ENCODE peak calls at places on chromosomes 6 and 20, in four cellular contexts. One of them, this sample, is unnamed.

GRCh38 chr6:66735106-66735890 is 1028.3 kb upstream of the EYS start:
- DNase-seq in natural killer cell: no peak
- DNase-seq in NB4: peak
- DNase-seq in neural crest cell: no peak
- DNase-seq in this sample: no peak

GRCh38 chr6:33812669-33813068 is 8.9 kb upstream of the MLN start:
- DNase-seq in natural killer cell: peak
- DNase-seq in NB4: peak
- DNase-seq in neural crest cell: peak
- DNase-seq in this sample: no peak

GRCh38 chr6:36075656-36076055 is 48.0 kb downstream of the MAPK14 start:
- DNase-seq in natural killer cell: no peak
- DNase-seq in NB4: peak
- DNase-seq in neural crest cell: no peak
- DNase-seq in this sample: no peak

GRCh38 chr6:6841571-6841970 is 253.1 kb downstream of the LY86 start:
- DNase-seq in natural killer cell: no peak
- DNase-seq in NB4: peak
- DNase-seq in neural crest cell: no peak
- DNase-seq in this sample: no peak

GRCh38 chr6:18990313-18990978 is 603.3 kb downstream of the RNF144B start:
- DNase-seq in natural killer cell: no peak
- DNase-seq in NB4: peak
- DNase-seq in neural crest cell: peak
- DNase-seq in this sample: no peak

GRCh38 chr6:41040911-41041536 is 1.2 kb upstream of the TSPO2 start:
- DNase-seq in natural killer cell: no peak
- DNase-seq in NB4: no peak
- DNase-seq in neural crest cell: no peak
- DNase-seq in this sample: no peak

GRCh38 chr6:53860511-53860910 is 65.7 kb downstream of the LRRC1 start:
- DNase-seq in natural killer cell: no peak
- DNase-seq in NB4: no peak
- DNase-seq in neural crest cell: no peak
- DNase-seq in this sample: no peak

GRCh38 chr6:11263185-11263817 is 30.8 kb upstream of the NEDD9 start:
- DNase-seq in natural killer cell: no peak
- DNase-seq in NB4: no peak
- DNase-seq in neural crest cell: no peak
- DNase-seq in this sample: no peak

GRCh38 chr6:41367700-41368099 is 32.3 kb downstream of the NCR2 start:
- DNase-seq in natural killer cell: no peak
- DNase-seq in NB4: peak
- DNase-seq in neural crest cell: peak
- DNase-seq in this sample: no peak

GRCh38 chr6:12750416-12750815 is 33.8 kb downstream of the PHACTR1 start:
- DNase-seq in natural killer cell: no peak
- DNase-seq in NB4: no peak
- DNase-seq in neural crest cell: no peak
- DNase-seq in this sample: no peak

GRCh38 chr6:168301648-168302398 is 17.8 kb downstream of the DACT2 start:
- DNase-seq in natural killer cell: no peak
- DNase-seq in NB4: no peak
- DNase-seq in neural crest cell: no peak
- DNase-seq in this sample: no peak

GRCh38 chr6:30749554-30750378 is 5.4 kb upstream of the IER3 start:
- DNase-seq in natural killer cell: no peak
- DNase-seq in NB4: no peak
- DNase-seq in neural crest cell: no peak
- DNase-seq in this sample: no peak

GRCh38 chr20:3687655-3688054 is 5.8 kb upstream of the ADAM33 start:
- DNase-seq in natural killer cell: no peak
- DNase-seq in NB4: peak
- DNase-seq in neural crest cell: no peak
- DNase-seq in this sample: no peak

GRCh38 chr20:12047838-12048432 is 130.2 kb downstream of the BTBD3 start:
- DNase-seq in natural killer cell: no peak
- DNase-seq in NB4: no peak
- DNase-seq in neural crest cell: no peak
- DNase-seq in this sample: no peak

GRCh38 chr6:4880373-4880762 is 104.2 kb downstream of the CDYL start:
- DNase-seq in natural killer cell: no peak
- DNase-seq in NB4: no peak
- DNase-seq in neural crest cell: no peak
- DNase-seq in this sample: no peak

GRCh38 chr6:99614430-99615161 is 8.0 kb downstream of the PRDM13 start:
- DNase-seq in natural killer cell: no peak
- DNase-seq in NB4: peak
- DNase-seq in neural crest cell: no peak
- DNase-seq in this sample: no peak
- TF ChIP-seq CTCF in natural killer cell: no peak
- TF ChIP-seq CTCF in NB4: no peak
- TF ChIP-seq CTCF in neural crest cell: peak
- TF ChIP-seq CTCF in this sample: no peak

GRCh38 chr6:47451162-47451561 is 26.4 kb upstream of the CD2AP start:
- DNase-seq in natural killer cell: no peak
- DNase-seq in NB4: no peak
- DNase-seq in neural crest cell: no peak
- DNase-seq in this sample: no peak

GRCh38 chr6:47452899-47453298 is 24.7 kb upstream of the CD2AP start:
- DNase-seq in natural killer cell: no peak
- DNase-seq in NB4: no peak
- DNase-seq in neural crest cell: no peak
- DNase-seq in this sample: no peak

GRCh38 chr6:47453372-47453936 is 24.1 kb upstream of the CD2AP start:
- DNase-seq in natural killer cell: no peak
- DNase-seq in NB4: no peak
- DNase-seq in neural crest cell: no peak
- DNase-seq in this sample: no peak

GRCh38 chr6:47446974-47447373 is 30.6 kb upstream of the CD2AP start:
- DNase-seq in natural killer cell: no peak
- DNase-seq in NB4: no peak
- DNase-seq in neural crest cell: no peak
- DNase-seq in this sample: no peak

DNA sequence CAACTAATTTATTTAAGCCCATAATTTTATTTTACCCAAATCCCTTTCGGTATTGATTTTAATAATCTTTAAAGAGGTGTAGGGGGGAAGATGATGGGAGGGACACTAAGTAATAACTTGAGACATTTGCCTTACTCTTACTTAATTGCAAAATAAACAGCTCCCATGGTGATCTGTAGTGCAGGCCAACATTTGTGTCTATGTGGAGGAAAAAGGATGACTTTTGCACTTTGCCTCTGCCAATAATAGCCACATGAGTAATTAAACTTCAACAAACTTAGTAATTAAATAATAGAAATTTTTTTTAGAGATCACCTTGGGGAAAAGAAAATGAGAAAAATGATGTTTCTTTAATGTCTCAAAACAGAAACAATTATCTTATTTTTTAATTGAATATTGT is 29.9 kb upstream of the CD2AP start:
- DNase-seq in natural killer cell: no peak
- DNase-seq in NB4: no peak
- DNase-seq in neural crest cell: no peak
- DNase-seq in this sample: no peak
- TF ChIP-seq CTCF in natural killer cell: no peak
- TF ChIP-seq CTCF in NB4: no peak
- TF ChIP-seq CTCF in neural crest cell: no peak
- TF ChIP-seq CTCF in this sample: no peak

GRCh38 chr6:75076009-75076408 is 129.8 kb downstream of the COL12A1 start:
- DNase-seq in natural killer cell: no peak
- DNase-seq in NB4: no peak
- DNase-seq in neural crest cell: no peak
- DNase-seq in this sample: no peak

GRCh38 chr6:75065524-75065923 is 140.3 kb downstream of the COL12A1 start:
- DNase-seq in natural killer cell: no peak
- DNase-seq in NB4: peak
- DNase-seq in neural crest cell: no peak
- DNase-seq in this sample: no peak

GRCh38 chr6:75070244-75070643 is 135.6 kb downstream of the COL12A1 start:
- DNase-seq in natural killer cell: no peak
- DNase-seq in NB4: no peak
- DNase-seq in neural crest cell: no peak
- DNase-seq in this sample: no peak
- TF ChIP-seq CTCF in natural killer cell: no peak
- TF ChIP-seq CTCF in NB4: no peak
- TF ChIP-seq CTCF in neural crest cell: no peak
- TF ChIP-seq CTCF in this sample: no peak

GRCh38 chr6:161254126-161254753 is 19.6 kb downstream of the AGPAT4 start:
- DNase-seq in natural killer cell: no peak
- DNase-seq in NB4: no peak
- DNase-seq in neural crest cell: no peak
- DNase-seq in this sample: no peak
- TF ChIP-seq CTCF in natural killer cell: no peak
- TF ChIP-seq CTCF in NB4: no peak
- TF ChIP-seq CTCF in neural crest cell: no peak
- TF ChIP-seq CTCF in this sample: no peak

GRCh38 chr6:136095961-136096360 is 154.2 kb downstream of the MTFR2 start:
- DNase-seq in natural killer cell: no peak
- DNase-seq in NB4: no peak
- DNase-seq in neural crest cell: no peak
- DNase-seq in this sample: no peak
- TF ChIP-seq CTCF in natural killer cell: no peak
- TF ChIP-seq CTCF in NB4: no peak
- TF ChIP-seq CTCF in neural crest cell: no peak
- TF ChIP-seq CTCF in this sample: no peak

DNA sequence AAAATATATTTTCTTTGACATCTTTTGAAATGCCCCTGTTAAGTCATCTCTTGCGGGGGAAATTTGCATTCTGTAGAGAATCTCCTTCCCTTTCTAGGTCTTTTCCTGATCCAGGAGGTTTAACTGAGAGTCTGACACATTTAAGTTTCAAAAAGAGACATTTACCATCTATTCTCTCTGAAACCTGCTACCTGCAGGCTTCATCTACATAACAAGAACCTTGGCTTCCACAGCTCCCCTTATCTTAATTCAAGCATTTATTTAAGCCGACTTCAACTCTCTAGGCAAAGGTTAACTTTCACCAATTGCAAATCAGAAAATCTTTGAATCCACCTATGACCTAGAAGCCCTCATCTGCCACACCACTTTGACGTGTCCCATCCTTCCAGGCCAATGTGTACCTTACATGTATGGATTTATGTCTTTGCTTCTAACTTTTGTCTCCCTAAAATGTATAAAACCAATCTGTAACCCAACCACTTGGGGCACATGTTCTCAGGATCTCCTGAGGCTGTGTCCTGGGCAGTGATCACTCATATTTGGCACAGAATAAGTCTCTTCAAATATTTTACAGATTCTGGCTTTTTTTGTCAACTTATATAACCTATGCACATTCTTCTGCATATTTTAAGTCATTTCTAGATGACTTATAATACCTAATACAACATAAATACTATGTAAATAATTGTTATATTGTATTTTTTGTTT is 666.7 kb downstream of the UTRN start:
- DNase-seq in natural killer cell: no peak
- DNase-seq in NB4: no peak
- DNase-seq in neural crest cell: no peak
- DNase-seq in this sample: no peak
- TF ChIP-seq CTCF in natural killer cell: no peak
- TF ChIP-seq CTCF in NB4: no peak
- TF ChIP-seq CTCF in neural crest cell: no peak
- TF ChIP-seq CTCF in this sample: no peak

GRCh38 chr20:5806457-5807263 is 56.5 kb downstream of the SHLD1 start:
- DNase-seq in natural killer cell: no peak
- DNase-seq in NB4: no peak
- DNase-seq in neural crest cell: no peak
- DNase-seq in this sample: no peak
- TF ChIP-seq CTCF in natural killer cell: no peak
- TF ChIP-seq CTCF in NB4: peak
- TF ChIP-seq CTCF in neural crest cell: no peak
- TF ChIP-seq CTCF in this sample: no peak

GRCh38 chr20:58707770-58708169 is 15.2 kb downstream of the NPEPL1 start:
- DNase-seq in natural killer cell: no peak
- DNase-seq in NB4: no peak
- DNase-seq in neural crest cell: no peak
- DNase-seq in this sample: no peak
- TF ChIP-seq CTCF in natural killer cell: no peak
- TF ChIP-seq CTCF in NB4: no peak
- TF ChIP-seq CTCF in neural crest cell: no peak
- TF ChIP-seq CTCF in this sample: no peak

GRCh38 chr6:29602564-29603361 is 17.8 kb downstream of the OR2H2 start:
- DNase-seq in natural killer cell: no peak
- DNase-seq in NB4: peak
- DNase-seq in neural crest cell: peak
- DNase-seq in this sample: no peak
- TF ChIP-seq CTCF in natural killer cell: no peak
- TF ChIP-seq CTCF in NB4: peak
- TF ChIP-seq CTCF in neural crest cell: peak
- TF ChIP-seq CTCF in this sample: no peak

GRCh38 chr20:36541227-36542018 is at the start of gene MYL9:
- DNase-seq in natural killer cell: no peak
- DNase-seq in NB4: no peak
- DNase-seq in neural crest cell: peak
- DNase-seq in this sample: peak
- TF ChIP-seq CTCF in natural killer cell: no peak
- TF ChIP-seq CTCF in NB4: no peak
- TF ChIP-seq CTCF in neural crest cell: no peak
- TF ChIP-seq CTCF in this sample: no peak